ENCODE peak calls at places on chromosome 17, in five cellular contexts. S is lower leg skin, Z is stomach, Y is Peyer's patch, L is ovary. H is an unnamed sample.

GRCh38 chr17:50361561-50362480 is 11.2 kb downstream of the MRPL27 start:
- DNase-seq in Z (peak), L (no peak), S (no peak), Y (peak), H (peak)

GRCh38 chr17:82943751-82944150 is 103.9 kb upstream of the ZNF750 start:
- DNase-seq in L (peak), S (no peak), Z (no peak), Y (no peak), H (no peak)

GRCh38 chr17:1109606-1110523 is 69.9 kb downstream of the ABR start:
- DNase-seq in S (no peak), Y (peak), Z (peak), L (peak), H (peak)

GRCh38 chr17:73261952-73262675 is 434 bp upstream of the CPSF4L start:
- DNase-seq in Y (no peak), Z (peak), L (peak), S (no peak), H (no peak)

GRCh38 chr17:73062726-73063125 is 29.8 kb downstream of the SLC39A11 start:
- DNase-seq in Z (no peak), S (no peak), Y (no peak), L (no peak), H (no peak)

GRCh38 chr17:7029659-7030058 is 6.2 kb upstream of the SLC16A13 start:
- DNase-seq in L (no peak), S (peak), Y (peak), Z (no peak), H (no peak)

GRCh38 chr17:10155334-10156081 is 42.9 kb downstream of the GAS7 start:
- DNase-seq in S (no peak), Z (no peak), L (no peak), Y (no peak), H (no peak)

GRCh38 chr17:412211-413015 is 59.8 kb upstream of the RPH3AL start:
- DNase-seq in L (peak), S (peak), Z (peak), Y (peak), H (peak)

GRCh38 chr17:61002316-61002736 is 324.7 kb downstream of the BCAS3 start:
- DNase-seq in L (no peak), Y (no peak), S (no peak), Z (no peak), H (no peak)

GRCh38 chr17:31525801-31526549 is 134.5 kb downstream of the RAB11FIP4 start:
- DNase-seq in Y (peak), L (no peak), Z (no peak), S (no peak), H (no peak)

GRCh38 chr17:64329571-64329970 is 61.1 kb downstream of the PECAM1 start:
- DNase-seq in Y (no peak), Z (no peak), S (no peak), L (no peak), H (no peak)

GRCh38 chr17:70629902-70630301 is 460.6 kb downstream of the KCNJ2 start:
- DNase-seq in Y (no peak), L (no peak), S (no peak), Z (no peak), H (no peak)

GRCh38 chr17:29172589-29172988 is 7.6 kb downstream of the MYO18A start:
- DNase-seq in L (no peak), Y (no peak), S (no peak), Z (no peak), H (no peak)

GRCh38 chr17:40558651-40559015 is 6.6 kb downstream of the CCR7 start:
- DNase-seq in L (no peak), S (no peak), Y (no peak), Z (no peak), H (no peak)

GRCh38 chr17:73043686-73044581 is 48.6 kb downstream of the SLC39A11 start:
- DNase-seq in S (no peak), L (no peak), Y (no peak), Z (no peak), H (no peak)

GRCh38 chr17:81409190-81409935 is 14.1 kb downstream of the BAHCC1 start:
- DNase-seq in Z (no peak), Y (no peak), L (no peak), S (no peak), H (peak)

GRCh38 chr17:81534157-81535006 is 6.2 kb downstream of the FSCN2 start:
- DNase-seq in L (no peak), Z (no peak), S (no peak), Y (no peak), H (no peak)

GRCh38 chr17:72710185-72710584 is 382.3 kb downstream of the SLC39A11 start:
- DNase-seq in Y (no peak), S (no peak), Z (no peak), L (no peak), H (no peak)

GRCh38 chr17:6706499-6706898 is 6.7 kb downstream of the SLC13A5 start:
- DNase-seq in Z (peak), S (no peak), Y (no peak), L (no peak), H (no peak)

GRCh38 chr17:34633351-34633750 is 54.0 kb downstream of the TMEM132E start:
- DNase-seq in Y (no peak), Z (no peak), S (no peak), L (no peak), H (peak)

GRCh38 chr17:68704897-68705296 is 103.7 kb upstream of the FAM20A start:
- DNase-seq in Y (no peak), Z (no peak), S (no peak), L (no peak), H (no peak)

GRCh38 chr17:29149431-29150064 is 30.6 kb downstream of the MYO18A start:
- DNase-seq in Z (no peak), S (no peak), Y (peak), L (peak), H (peak)

GRCh38 chr17:41521574-41522261 is 3.0 kb upstream of the KRT15 start:
- DNase-seq in Z (peak), Y (no peak), S (no peak), L (no peak), H (peak)

GRCh38 chr17:47966079-47966519 is 4.8 kb upstream of the CDK5RAP3 start:
- DNase-seq in S (no peak), L (peak), Y (no peak), Z (no peak), H (no peak)

GRCh38 chr17:1076299-1076981 is 79.5 kb downstream of the TIMM22 start:
- DNase-seq in L (no peak), Z (no peak), S (no peak), Y (no peak), H (no peak)

GRCh38 chr17:17805575-17805974 is 31.2 kb downstream of the SREBF1 start:
- DNase-seq in L (no peak), S (no peak), Y (no peak), Z (no peak), H (no peak)

GRCh38 chr17:3894927-3895343 is 2.1 kb upstream of the CAMKK1 start:
- DNase-seq in Z (peak), Y (no peak), S (no peak), L (no peak), H (peak)

GRCh38 chr17:19486351-19487008 is 47.2 kb upstream of the SLC47A1 start:
- DNase-seq in Z (no peak), Y (no peak), S (no peak), L (no peak), H (no peak)

GRCh38 chr17:4789701-4789950 is 862 bp downstream of the GLTPD2 start:
- DNase-seq in Y (no peak), S (no peak), L (no peak), Z (no peak), H (no peak)

GRCh38 chr17:4187076-4187475 is 44.1 kb downstream of the CYB5D2 start:
- DNase-seq in S (peak), L (no peak), Y (no peak), Z (no peak), H (no peak)

GRCh38 chr17:50283246-50283645 is 9.0 kb downstream of the TMEM92 start:
- DNase-seq in L (no peak), Y (no peak), S (no peak), Z (no peak), H (no peak)

GRCh38 chr17:68835061-68835460 is 120.1 kb downstream of the ABCA8 start:
- DNase-seq in S (no peak), Y (no peak), L (no peak), Z (no peak), H (no peak)

DNA sequence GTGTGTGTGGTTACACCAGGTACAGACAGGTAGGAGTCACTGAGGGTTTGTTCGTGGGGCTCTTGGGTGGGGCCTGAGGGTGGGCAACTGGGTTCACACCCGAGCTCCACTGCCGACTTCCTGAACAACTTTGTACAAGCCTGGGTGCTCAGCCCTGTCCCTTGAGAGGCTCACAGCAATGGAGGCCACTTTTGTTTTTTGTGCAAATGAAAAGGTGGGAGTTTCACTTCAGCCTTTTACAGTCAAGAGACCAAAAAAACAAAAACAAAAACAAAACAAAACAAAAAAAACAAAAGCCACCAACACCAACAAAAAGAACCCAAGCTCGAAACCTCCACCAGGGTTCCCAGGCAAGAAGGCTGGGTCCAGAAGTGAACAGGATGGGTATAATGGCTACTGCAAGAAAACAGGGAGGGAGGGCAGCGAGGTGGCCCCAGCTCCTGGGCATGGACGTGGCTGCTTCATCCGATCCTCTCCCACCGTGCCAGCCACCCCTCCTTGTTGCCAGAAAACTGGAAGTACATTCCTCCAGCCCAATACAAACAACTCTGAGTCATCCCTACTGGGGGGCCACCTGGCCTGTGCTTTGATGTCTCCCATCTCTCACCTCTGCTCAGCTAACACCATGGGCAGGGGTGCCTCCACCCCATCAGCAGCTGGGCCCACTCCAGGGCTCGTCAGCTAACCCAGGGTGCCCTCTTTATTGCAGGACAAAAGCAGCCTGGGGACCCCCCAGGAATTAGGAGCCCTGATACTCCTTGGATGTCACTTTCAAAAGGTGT is 2.1 kb downstream of the RHBDF2 start:
- DNase-seq in Y (peak), L (no peak), S (no peak), Z (no peak), H (peak)
- TF ChIP-seq POLR2A in Y (no peak), L (no peak), S (no peak), Z (no peak), H (no peak)

GRCh38 chr17:74351552-74352210 is 10.0 kb downstream of the BTBD17 start:
- DNase-seq in Y (no peak), L (no peak), Z (no peak), S (no peak), H (no peak)
- TF ChIP-seq CTCF in Y (no peak), L (no peak), Z (no peak), S (no peak), H (no peak)

DNA sequence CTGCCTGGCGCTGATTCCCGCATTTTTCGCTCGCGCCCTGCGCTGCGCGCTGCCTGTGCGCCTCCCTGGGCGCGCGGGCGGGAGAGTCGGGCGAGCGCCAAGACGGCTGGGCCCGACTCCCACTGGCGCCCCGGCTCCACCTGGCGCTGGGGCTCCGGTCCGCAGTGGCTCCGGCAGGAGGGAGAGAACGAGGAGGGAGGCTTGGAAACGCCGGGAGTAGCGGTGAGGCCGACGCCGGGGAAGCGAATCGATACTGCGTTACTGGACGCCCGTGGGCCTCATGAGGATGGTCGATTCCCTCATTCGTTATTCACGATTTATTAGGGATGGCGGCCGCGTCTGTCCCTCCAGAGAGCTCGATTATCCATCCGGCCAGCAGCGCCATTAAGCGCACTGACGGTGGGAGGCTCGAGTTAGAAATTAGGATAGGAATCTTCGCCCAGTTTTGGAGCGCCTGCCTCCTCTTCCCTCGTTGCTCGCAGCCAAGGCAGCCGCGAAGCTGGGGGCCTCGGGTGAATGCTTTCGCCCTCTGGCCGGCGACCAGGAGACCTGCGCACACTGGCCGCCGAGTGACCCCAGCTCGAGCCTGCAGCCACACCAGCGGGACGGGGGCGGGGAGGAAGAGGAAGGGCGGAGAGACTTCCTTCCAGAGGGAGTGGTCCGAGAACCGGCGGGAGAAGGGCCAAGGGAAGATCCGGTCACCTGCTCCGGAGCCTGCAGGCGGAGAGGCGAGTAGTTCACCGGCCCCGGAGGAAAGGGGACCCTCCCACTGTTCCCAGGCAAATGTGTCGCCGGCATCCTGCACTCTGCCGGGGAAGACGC is 1.3 kb upstream of the PCGF2 start:
- DNase-seq in Z (peak), L (peak), Y (peak), S (peak), H (peak)
- TF ChIP-seq POLR2A in Z (no peak), L (peak), Y (peak), S (no peak), H (peak)

GRCh38 chr17:16304832-16305231 is 48.4 kb downstream of the CENPV start:
- DNase-seq in S (no peak), Z (no peak), L (no peak), Y (no peak), H (no peak)
- TF ChIP-seq CTCF in S (no peak), Z (no peak), L (no peak), Y (peak), H (peak)

GRCh38 chr17:58224315-58224714 is 5.3 kb upstream of the MKS1 start:
- DNase-seq in L (no peak), S (no peak), Z (no peak), Y (no peak), H (no peak)

GRCh38 chr17:58215685-58216084 is 3.4 kb downstream of the MKS1 start:
- DNase-seq in Z (no peak), Y (no peak), L (no peak), S (no peak), H (no peak)

GRCh38 chr17:58219789-58220183 is 731 bp upstream of the MKS1 start:
- DNase-seq in Z (no peak), Y (no peak), L (no peak), S (no peak), H (peak)

GRCh38 chr17:58219007-58219788 is at the start of gene MKS1:
- DNase-seq in S (peak), Z (peak), Y (peak), L (peak), H (peak)
- TF ChIP-seq POLR2A in S (no peak), Z (no peak), Y (no peak), L (peak), H (peak)

DNA sequence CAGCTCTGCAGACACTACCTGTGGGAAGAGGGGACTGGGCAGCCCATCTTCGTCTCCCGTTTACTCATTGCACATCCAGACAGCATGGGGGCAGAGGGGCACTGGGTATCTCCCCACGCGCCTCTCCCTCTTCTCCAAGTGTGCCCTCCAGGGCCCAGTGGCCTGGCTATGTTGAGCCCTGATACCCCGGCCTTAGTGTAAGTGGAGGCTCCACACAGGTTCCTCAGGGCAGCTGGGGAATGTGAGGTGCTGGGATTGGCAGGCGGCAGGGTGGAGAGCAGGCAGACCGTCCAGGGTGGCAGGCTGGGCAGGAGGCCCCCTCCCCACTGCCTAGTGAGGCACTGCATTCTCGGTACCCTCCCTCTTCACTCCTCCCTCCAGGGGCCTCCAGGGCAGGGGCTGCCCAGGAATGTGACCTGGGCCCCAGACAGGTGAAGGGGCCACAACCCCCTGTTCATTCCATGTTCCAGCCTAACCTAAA is 13.2 kb upstream of the NAGLU start:
- DNase-seq in S (no peak), L (no peak), Y (no peak), Z (no peak), H (no peak)
- TF ChIP-seq CTCF in S (no peak), L (no peak), Y (no peak), Z (no peak), H (no peak)